ENCODE peak calls at places on chromosome 13, in four cellular contexts. One of them, this sample, is unnamed.
A peak's percentile ranks its signal among the peaks of the same experiment; 100 is the strongest.

GRCh38 chr13:88590574-88590973 is 919.4 kb downstream of the SLITRK5 start:
- DNase-seq in neuronal stem cell: no peak
- DNase-seq in mesendoderm: no peak
- DNase-seq in H9: no peak
- DNase-seq in this sample: no peak

GRCh38 chr13:98690348-98691041 is 62.0 kb downstream of the SLC15A1 start:
- DNase-seq in neuronal stem cell: no peak
- DNase-seq in mesendoderm: no peak
- DNase-seq in H9: no peak
- DNase-seq in this sample: no peak

GRCh38 chr13:35978607-35979316 is 152.4 kb downstream of the DCLK1 start:
- DNase-seq in mesendoderm: peak; percentile 67
- DNase-seq in H9: no peak
- DNase-seq in neuronal stem cell: peak; percentile 68
- DNase-seq in this sample: peak; percentile 69

GRCh38 chr13:20390526-20391175 is 135.0 kb downstream of the CRYL1 start:
- DNase-seq in H9: no peak
- DNase-seq in neuronal stem cell: no peak
- DNase-seq in mesendoderm: no peak
- DNase-seq in this sample: no peak

GRCh38 chr13:39556856-39557255 is 46.1 kb downstream of the LHFPL6 start:
- DNase-seq in mesendoderm: no peak
- DNase-seq in neuronal stem cell: no peak
- DNase-seq in H9: no peak
- DNase-seq in this sample: no peak

GRCh38 chr13:94454906-94455305 is 24.6 kb downstream of the DCT start:
- DNase-seq in neuronal stem cell: no peak
- DNase-seq in H9: no peak
- DNase-seq in mesendoderm: no peak
- DNase-seq in this sample: peak; percentile 1

GRCh38 chr13:112715715-112716460 is 26.1 kb downstream of the ATP11A start:
- DNase-seq in H9: no peak
- DNase-seq in mesendoderm: peak; percentile 65
- DNase-seq in neuronal stem cell: no peak
- DNase-seq in this sample: no peak

GRCh38 chr13:36819811-36820140 is 754 bp downstream of the RFXAP start:
- DNase-seq in neuronal stem cell: peak; percentile 9
- DNase-seq in H9: peak; percentile 38
- DNase-seq in mesendoderm: peak; percentile 56
- DNase-seq in this sample: peak; percentile 36

GRCh38 chr13:50069255-50069654 is 54.0 kb downstream of the KCNRG start:
- DNase-seq in neuronal stem cell: no peak
- DNase-seq in H9: no peak
- DNase-seq in mesendoderm: no peak
- DNase-seq in this sample: peak; percentile 52

GRCh38 chr13:105573134-105573533 is 962.3 kb downstream of the EFNB2 start:
- DNase-seq in neuronal stem cell: no peak
- DNase-seq in mesendoderm: no peak
- DNase-seq in H9: no peak
- DNase-seq in this sample: no peak

GRCh38 chr13:44576396-44577235 is 486 bp upstream of the TSC22D1 start:
- DNase-seq in H9: no peak
- DNase-seq in neuronal stem cell: peak; percentile 38
- DNase-seq in mesendoderm: no peak
- DNase-seq in this sample: no peak

GRCh38 chr13:81409284-81409683 is 1068.4 kb upstream of the SPRY2 start:
- DNase-seq in neuronal stem cell: no peak
- DNase-seq in mesendoderm: no peak
- DNase-seq in H9: no peak
- DNase-seq in this sample: no peak

GRCh38 chr13:112545866-112546265 is 42.1 kb downstream of the TUBGCP3 start:
- DNase-seq in H9: no peak
- DNase-seq in neuronal stem cell: no peak
- DNase-seq in mesendoderm: no peak
- DNase-seq in this sample: peak; percentile 92

GRCh38 chr13:19769854-19770253 is 12.9 kb downstream of the PSPC1 start:
- DNase-seq in H9: no peak
- DNase-seq in neuronal stem cell: no peak
- DNase-seq in mesendoderm: no peak
- DNase-seq in this sample: peak; percentile 24

GRCh38 chr13:48908381-48909087 is 67.2 kb upstream of the FNDC3A start:
- DNase-seq in H9: no peak
- DNase-seq in neuronal stem cell: no peak
- DNase-seq in mesendoderm: peak; percentile 9
- DNase-seq in this sample: peak; percentile 37

GRCh38 chr13:99590519-99591011 is 89.3 kb downstream of the TM9SF2 start:
- DNase-seq in H9: no peak
- DNase-seq in mesendoderm: no peak
- DNase-seq in neuronal stem cell: no peak
- DNase-seq in this sample: peak; percentile 50

GRCh38 chr13:102598061-102598460 is 1.3 kb downstream of the TPP2 start:
- DNase-seq in H9: no peak
- DNase-seq in neuronal stem cell: no peak
- DNase-seq in mesendoderm: peak; percentile 30
- DNase-seq in this sample: peak; percentile 6

GRCh38 chr13:51935326-51936171 is 73.8 kb downstream of the CCDC70 start:
- DNase-seq in H9: peak; percentile 62
- DNase-seq in mesendoderm: peak; percentile 65
- DNase-seq in neuronal stem cell: peak; percentile 5
- DNase-seq in this sample: no peak

GRCh38 chr13:51978836-51979556 is 32.3 kb downstream of the ATP7B start:
- DNase-seq in mesendoderm: no peak
- DNase-seq in H9: no peak
- DNase-seq in neuronal stem cell: no peak
- DNase-seq in this sample: no peak

GRCh38 chr13:94550030-94550738 is 45.8 kb downstream of the TGDS start:
- DNase-seq in mesendoderm: no peak
- DNase-seq in H9: no peak
- DNase-seq in neuronal stem cell: no peak
- DNase-seq in this sample: peak; percentile 52

GRCh38 chr13:48646791-48647190 is 6.9 kb upstream of the CYSLTR2 start:
- DNase-seq in neuronal stem cell: no peak
- DNase-seq in mesendoderm: no peak
- DNase-seq in H9: peak; percentile 33
- DNase-seq in this sample: no peak

GRCh38 chr13:42110410-42111155 is 62.1 kb downstream of the DGKH start:
- DNase-seq in neuronal stem cell: peak; percentile 59
- DNase-seq in H9: no peak
- DNase-seq in mesendoderm: peak; percentile 49
- DNase-seq in this sample: peak; percentile 82

GRCh38 chr13:109744512-109745051 is 41.8 kb downstream of the IRS2 start:
- DNase-seq in neuronal stem cell: no peak
- DNase-seq in H9: no peak
- DNase-seq in mesendoderm: no peak
- DNase-seq in this sample: peak; percentile 92

GRCh38 chr13:30576528-30576927 is 41.2 kb upstream of the USPL1 start:
- DNase-seq in mesendoderm: no peak
- DNase-seq in neuronal stem cell: no peak
- DNase-seq in H9: no peak
- DNase-seq in this sample: peak; percentile 59

GRCh38 chr13:47594833-47595232 is 406.2 kb downstream of the SUCLA2 start:
- DNase-seq in neuronal stem cell: no peak
- DNase-seq in mesendoderm: peak; percentile 66
- DNase-seq in H9: peak; percentile 40
- DNase-seq in this sample: peak; percentile 1

GRCh38 chr13:50914848-50915247 is 5.3 kb downstream of the RNASEH2B start:
- DNase-seq in neuronal stem cell: no peak
- DNase-seq in H9: no peak
- DNase-seq in mesendoderm: no peak
- DNase-seq in this sample: peak; percentile 52

GRCh38 chr13:94063096-94063495 is 416.4 kb downstream of the DCT start:
- DNase-seq in H9: no peak
- DNase-seq in neuronal stem cell: no peak
- DNase-seq in mesendoderm: no peak
- DNase-seq in this sample: peak; percentile 85

GRCh38 chr13:101289764-101290163 is 126.5 kb downstream of the NALCN start:
- DNase-seq in H9: peak; percentile 75
- DNase-seq in mesendoderm: peak; percentile 85
- DNase-seq in neuronal stem cell: peak; percentile 63
- DNase-seq in this sample: peak; percentile 75

GRCh38 chr13:95784161-95784880 is 107.4 kb downstream of the DNAJC3 start:
- DNase-seq in H9: no peak
- DNase-seq in mesendoderm: peak; percentile 31
- DNase-seq in neuronal stem cell: no peak
- DNase-seq in this sample: peak; percentile 91

GRCh38 chr13:22112956-22113750 is 442.3 kb downstream of the FGF9 start:
- DNase-seq in mesendoderm: no peak
- DNase-seq in H9: no peak
- DNase-seq in neuronal stem cell: no peak
- DNase-seq in this sample: no peak

GRCh38 chr13:101384929-101385328 is 31.4 kb downstream of the NALCN start:
- DNase-seq in mesendoderm: no peak
- DNase-seq in H9: no peak
- DNase-seq in neuronal stem cell: no peak
- DNase-seq in this sample: no peak

GRCh38 chr13:34864650-34865049 is 77.4 kb upstream of the NBEA start:
- DNase-seq in H9: no peak
- DNase-seq in neuronal stem cell: no peak
- DNase-seq in mesendoderm: no peak
- DNase-seq in this sample: no peak

GRCh38 chr13:33649212-33649917 is 168.6 kb upstream of the RFC3 start:
- DNase-seq in mesendoderm: no peak
- DNase-seq in neuronal stem cell: no peak
- DNase-seq in H9: no peak
- DNase-seq in this sample: peak; percentile 6

GRCh38 chr13:112697756-112698655 is 8.2 kb downstream of the ATP11A start:
- DNase-seq in mesendoderm: no peak
- DNase-seq in H9: peak; percentile 24
- DNase-seq in neuronal stem cell: no peak
- DNase-seq in this sample: peak; percentile 44

GRCh38 chr13:62767473-62767872 is 1351.8 kb upstream of the PCDH20 start:
- DNase-seq in H9: no peak
- DNase-seq in mesendoderm: no peak
- DNase-seq in neuronal stem cell: no peak
- DNase-seq in this sample: no peak

GRCh38 chr13:60261432-60262351 is 98.0 kb upstream of the DIAPH3 start:
- DNase-seq in mesendoderm: no peak
- DNase-seq in H9: peak; percentile 92
- DNase-seq in neuronal stem cell: no peak
- DNase-seq in this sample: no peak
- H2BK120ac ChIP-seq in mesendoderm: no peak overlapping the region
- H2BK120ac ChIP-seq in H9: no peak overlapping the region
- H2BK120ac ChIP-seq in neuronal stem cell: no peak overlapping the region
- H2BK120ac ChIP-seq in this sample: no peak overlapping the region

DNA sequence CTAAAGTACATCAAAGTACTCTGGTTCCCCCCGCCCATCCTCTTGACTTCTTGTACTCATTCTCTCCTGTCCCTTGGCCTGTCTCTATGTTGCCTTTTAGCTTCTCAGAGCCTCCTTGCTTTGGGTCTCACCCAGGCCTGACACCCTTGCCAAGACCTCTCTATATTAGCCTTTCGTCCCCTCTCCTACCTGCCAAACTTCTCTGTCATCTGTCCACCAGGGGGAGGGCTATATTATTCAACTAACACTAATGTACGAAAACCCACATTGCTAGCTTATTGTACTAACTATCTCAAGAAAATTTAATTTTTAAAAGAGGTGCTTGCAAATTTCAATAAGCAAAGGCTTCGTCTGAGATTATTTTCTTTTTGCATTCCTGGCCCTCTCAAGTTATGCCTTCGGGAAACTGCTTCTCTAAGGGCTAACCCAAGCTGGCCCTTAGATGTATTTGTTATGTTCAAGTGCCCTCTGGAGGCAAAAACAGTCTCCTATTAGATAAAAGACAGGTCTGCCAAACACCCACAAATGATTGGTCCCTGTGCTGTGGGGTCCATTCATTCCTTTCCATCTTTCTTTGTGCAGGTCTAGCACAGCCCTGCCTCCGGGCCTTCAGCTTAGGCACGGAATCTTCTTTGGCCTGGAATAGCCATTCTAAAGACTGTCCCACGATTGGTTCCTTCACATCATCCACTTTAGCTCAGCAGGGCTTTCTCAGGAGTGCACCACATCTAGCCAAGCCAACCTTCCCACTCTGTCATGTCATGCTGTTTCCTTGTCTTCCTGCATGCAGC is 6.4 kb upstream of the MRPS31 start:
- DNase-seq in mesendoderm: peak; percentile 74
- DNase-seq in neuronal stem cell: peak; percentile 40
- DNase-seq in H9: peak; percentile 51
- DNase-seq in this sample: peak; percentile 37
- H2BK120ac ChIP-seq in mesendoderm: no peak overlapping the region
- H2BK120ac ChIP-seq in neuronal stem cell: no peak overlapping the region
- H2BK120ac ChIP-seq in H9: no peak overlapping the region
- H2BK120ac ChIP-seq in this sample: peak overlapping the region; percentile 66

GRCh38 chr13:46097015-46097414 is 7.8 kb downstream of the CPB2 start:
- DNase-seq in neuronal stem cell: no peak
- DNase-seq in mesendoderm: no peak
- DNase-seq in H9: no peak
- DNase-seq in this sample: no peak

GRCh38 chr13:46100191-46100877 is 4.5 kb downstream of the CPB2 start:
- DNase-seq in neuronal stem cell: no peak
- DNase-seq in H9: no peak
- DNase-seq in mesendoderm: no peak
- DNase-seq in this sample: no peak

GRCh38 chr13:46089213-46089612 is 15.6 kb downstream of the CPB2 start:
- DNase-seq in neuronal stem cell: no peak
- DNase-seq in H9: no peak
- DNase-seq in mesendoderm: peak; percentile 7
- DNase-seq in this sample: no peak

GRCh38 chr13:46097663-46098062 is 7.2 kb downstream of the CPB2 start:
- DNase-seq in H9: no peak
- DNase-seq in mesendoderm: no peak
- DNase-seq in neuronal stem cell: no peak
- DNase-seq in this sample: no peak

DNA sequence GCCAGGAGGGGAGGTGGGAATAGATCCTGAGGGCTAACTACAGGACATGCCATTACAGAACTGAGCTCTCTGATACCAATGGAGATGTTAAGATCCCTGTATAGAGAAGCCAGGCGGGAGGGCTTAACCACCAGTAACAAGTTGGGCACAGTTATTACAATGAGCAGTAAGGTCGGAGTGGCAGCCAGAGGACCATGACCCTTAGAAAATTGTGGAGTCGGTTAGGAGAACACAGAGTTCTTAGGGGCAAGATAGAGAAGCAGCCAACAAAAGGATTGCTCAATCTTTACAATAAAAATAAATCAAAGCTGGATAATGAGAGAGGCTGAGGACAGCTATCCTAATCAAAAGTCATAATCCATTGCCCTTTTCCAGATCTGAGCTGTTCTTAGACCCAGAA is 10.4 kb downstream of the CPB2 start:
- DNase-seq in neuronal stem cell: no peak
- DNase-seq in mesendoderm: no peak
- DNase-seq in H9: no peak
- DNase-seq in this sample: no peak
- H2BK120ac ChIP-seq in neuronal stem cell: no peak overlapping the region
- H2BK120ac ChIP-seq in mesendoderm: no peak overlapping the region
- H2BK120ac ChIP-seq in H9: no peak overlapping the region
- H2BK120ac ChIP-seq in this sample: no peak overlapping the region

GRCh38 chr13:74129500-74130144 is 4.6 kb downstream of the KLF12 start:
- DNase-seq in H9: no peak
- DNase-seq in neuronal stem cell: no peak
- DNase-seq in mesendoderm: no peak
- DNase-seq in this sample: no peak
- H2BK120ac ChIP-seq in H9: no peak overlapping the region
- H2BK120ac ChIP-seq in neuronal stem cell: no peak overlapping the region
- H2BK120ac ChIP-seq in mesendoderm: no peak overlapping the region
- H2BK120ac ChIP-seq in this sample: peak overlapping the region; percentile 75

This sample was measured in IMR-90.